ENCODE peak calls at places on chromosome 11, in five cellular contexts. F is left lobe of liver, U is fibroblast of lung, B is aorta, D is H7. Y is an unnamed sample.

GRCh38 chr11:2406878-2407410 is 6.4 kb downstream of the TSSC4 start:
- DNase-seq in F (no peak), U (no peak), B (no peak), D (no peak), Y (no peak)

GRCh38 chr11:27420722-27421572 is 51.6 kb downstream of the LGR4 start:
- DNase-seq in F (no peak), U (peak), B (no peak), D (no peak), Y (no peak)

GRCh38 chr11:71485063-71485399 is 32.0 kb downstream of the NADSYN1 start:
- DNase-seq in F (no peak), U (no peak), B (no peak), D (no peak), Y (no peak)

GRCh38 chr11:82996966-82997606 is 74.6 kb downstream of the RAB30 start:
- DNase-seq in F (no peak), U (peak), B (no peak), D (no peak), Y (no peak)

GRCh38 chr11:120594746-120595145 is 83.2 kb downstream of the GRIK4 start:
- DNase-seq in F (no peak), U (no peak), B (no peak), D (no peak), Y (no peak)

GRCh38 chr11:73141031-73141308 is 1.1 kb downstream of the FCHSD2 start:
- DNase-seq in F (peak), U (peak), B (peak), D (peak), Y (peak)

GRCh38 chr11:76159983-76160661 is 46.2 kb downstream of the WNT11 start:
- DNase-seq in F (no peak), U (no peak), B (no peak), D (peak), Y (no peak)

GRCh38 chr11:64935634-64936081 is at the start of gene GPHA2:
- DNase-seq in F (no peak), U (no peak), B (no peak), D (peak), Y (no peak)

GRCh38 chr11:83192846-83193245 is 666 bp upstream of the ANKRD42 start:
- DNase-seq in F (no peak), U (no peak), B (no peak), D (no peak), Y (no peak)

GRCh38 chr11:122706261-122706660 is 50.7 kb downstream of the UBASH3B start:
- DNase-seq in F (no peak), U (peak), B (no peak), D (no peak), Y (no peak)

GRCh38 chr11:2132874-2133480 is 6.2 kb downstream of the IGF2 start:
- DNase-seq in F (no peak), U (no peak), B (no peak), D (no peak), Y (no peak)

GRCh38 chr11:65412271-65413076 is 10.1 kb upstream of the NEAT1 start:
- DNase-seq in F (no peak), U (no peak), B (peak), D (peak), Y (no peak)

GRCh38 chr11:9529333-9529648 is 44.2 kb upstream of the WEE1 start:
- DNase-seq in F (no peak), U (peak), B (peak), D (peak), Y (no peak)

GRCh38 chr11:3796346-3796745 is 1.0 kb downstream of the NUP98 start:
- DNase-seq in F (no peak), U (no peak), B (peak), D (no peak), Y (no peak)

GRCh38 chr11:128492461-128492860 is 94.9 kb downstream of the ETS1 start:
- DNase-seq in F (no peak), U (peak), B (no peak), D (no peak), Y (no peak)

GRCh38 chr11:10428453-10428852 is 26.6 kb upstream of the AMPD3 start:
- DNase-seq in F (no peak), U (no peak), B (no peak), D (no peak), Y (no peak)

GRCh38 chr11:40130427-40130826 is 1329.0 kb downstream of the LRRC4C start:
- DNase-seq in F (no peak), U (peak), B (no peak), D (peak), Y (no peak)

GRCh38 chr11:119363874-119364590 is 17.5 kb downstream of the USP2 start:
- DNase-seq in F (peak), U (peak), B (no peak), D (peak), Y (no peak)

GRCh38 chr11:88310246-88310645 is 27.3 kb downstream of the CTSC start:
- DNase-seq in F (no peak), U (peak), B (no peak), D (no peak), Y (no peak)

GRCh38 chr11:113574171-113574570 is 99.0 kb upstream of the DRD2 start:
- DNase-seq in F (no peak), U (no peak), B (no peak), D (no peak), Y (no peak)

GRCh38 chr11:95325777-95326258 is 94.8 kb upstream of the SESN3 start:
- DNase-seq in F (no peak), U (no peak), B (no peak), D (no peak), Y (no peak)

GRCh38 chr11:17608830-17609229 is 61.8 kb downstream of the OTOG start:
- DNase-seq in F (no peak), U (no peak), B (no peak), D (no peak), Y (no peak)

GRCh38 chr11:131504199-131504949 is 134.0 kb downstream of the NTM start:
- DNase-seq in F (no peak), U (peak), B (no peak), D (peak), Y (no peak)

GRCh38 chr11:27795955-27796861 is 96.0 kb upstream of the BDNF start:
- DNase-seq in F (no peak), U (no peak), B (no peak), D (peak), Y (no peak)

GRCh38 chr11:45383229-45383628 is 97.1 kb upstream of the SYT13 start:
- DNase-seq in F (no peak), U (peak), B (peak), D (no peak), Y (no peak)

GRCh38 chr11:44467413-44467812 is 98.0 kb upstream of the CD82 start:
- DNase-seq in F (no peak), U (no peak), B (no peak), D (peak), Y (no peak)

GRCh38 chr11:66509131-66509561 is 1.3 kb upstream of the BBS1 start:
- DNase-seq in F (no peak), U (no peak), B (peak), D (no peak), Y (no peak)

GRCh38 chr11:131524186-131524585 is 153.8 kb downstream of the NTM start:
- DNase-seq in F (no peak), U (no peak), B (no peak), D (no peak), Y (no peak)

GRCh38 chr11:117096140-117096972 is 1.9 kb downstream of the SIK3 start:
- DNase-seq in F (peak), U (no peak), B (no peak), D (peak), Y (no peak)

GRCh38 chr11:111978028-111978771 is 41.1 kb downstream of the DIXDC1 start:
- DNase-seq in F (no peak), U (peak), B (peak), D (peak), Y (no peak)

GRCh38 chr11:19577849-19578619 is 134.6 kb upstream of the NAV2 start:
- DNase-seq in F (peak), U (peak), B (peak), D (no peak), Y (no peak)

GRCh38 chr11:10208045-10208674 is 85.9 kb downstream of the SBF2 start:
- DNase-seq in F (no peak), U (peak), B (no peak), D (peak), Y (no peak)

GRCh38 chr11:108825381-108825780 is 160.5 kb downstream of the DDX10 start:
- DNase-seq in F (no peak), U (peak), B (no peak), D (no peak), Y (no peak)

GRCh38 chr11:2097356-2097997 is 41.7 kb downstream of the IGF2 start:
- DNase-seq in F (peak), U (peak), B (no peak), D (peak), Y (no peak)

GRCh38 chr11:63763506-63764200 is 4.9 kb downstream of the ZFTA start:
- DNase-seq in F (peak), U (no peak), B (peak), D (peak), Y (no peak)

GRCh38 chr11:22703561-22703960 is 37.1 kb downstream of the GAS2 start:
- DNase-seq in F (no peak), U (peak), B (no peak), D (no peak), Y (no peak)

GRCh38 chr11:130201026-130201425 is 41.4 kb downstream of the ST14 start:
- DNase-seq in F (no peak), U (no peak), B (no peak), D (no peak), Y (no peak)

Y was measured in osteocyte.